ENCODE peak calls at places on chromosome 18, in ten cellular contexts. O, Z, F, K, G, M, W, A, D and N are unnamed samples.

GRCh38 chr18:32040936-32041335 is 22.3 kb downstream of the RNF125 start:
- DNase-seq in W (no peak), Z (no peak), G (no peak), A (no peak), O (no peak), K (peak; percentile 6), M (no peak), F (peak; percentile 32), D (no peak), N (no peak)

GRCh38 chr18:56028514-56028913 is 440.5 kb upstream of the TCF4 start:
- DNase-seq in M (no peak), O (no peak), Z (no peak), D (no peak), A (no peak), K (peak; percentile 8), W (no peak), F (no peak), G (no peak), N (no peak)

GRCh38 chr18:67217551-67218166 is 298.9 kb downstream of the DSEL start:
- DNase-seq in A (peak; percentile 62), G (no peak), M (peak; percentile 71), D (peak; percentile 39), Z (peak; percentile 8), K (peak; percentile 70), O (peak; percentile 42), F (peak; percentile 29), W (peak; percentile 15), N (no peak)

GRCh38 chr18:77131100-77131651 is 1.4 kb downstream of the MBP start:
- DNase-seq in A (no peak), W (no peak), F (peak; percentile 46), M (peak; percentile 64), D (no peak), O (no peak), Z (no peak), G (peak; percentile 91), K (no peak), N (no peak)

GRCh38 chr18:79503891-79504475 is 108.3 kb downstream of the NFATC1 start:
- DNase-seq in D (no peak), W (no peak), A (no peak), F (peak; percentile 3), O (no peak), Z (peak; percentile 29), G (peak; percentile 36), K (no peak), M (no peak), N (no peak)

GRCh38 chr18:79583426-79583825 is 96.2 kb upstream of the CTDP1 start:
- DNase-seq in F (peak; percentile 4), K (no peak), Z (no peak), A (no peak), D (no peak), G (peak; percentile 37), M (no peak), W (no peak), O (no peak), N (peak; percentile 19)

GRCh38 chr18:42412281-42412680 is 457.2 kb downstream of the PIK3C3 start:
- DNase-seq in G (no peak), K (no peak), Z (no peak), F (no peak), W (no peak), D (no peak), O (no peak), A (no peak), M (no peak), N (no peak)

GRCh38 chr18:79577451-79578395 is 101.9 kb upstream of the CTDP1 start:
- DNase-seq in G (peak; percentile 78), O (no peak), K (no peak), M (peak; percentile 66), W (no peak), F (peak; percentile 20), Z (no peak), A (peak; percentile 41), D (no peak), N (peak; percentile 42)

GRCh38 chr18:9634856-9635255 is 20.5 kb upstream of the PPP4R1 start:
- DNase-seq in M (no peak), D (no peak), Z (no peak), O (no peak), K (no peak), F (no peak), A (no peak), G (no peak), W (no peak), N (no peak)

GRCh38 chr18:9638886-9639285 is 24.5 kb upstream of the PPP4R1 start:
- DNase-seq in O (no peak), K (no peak), G (no peak), F (no peak), M (no peak), A (no peak), D (no peak), Z (no peak), W (no peak), N (no peak)

GRCh38 chr18:9642799-9643445 is 28.6 kb upstream of the PPP4R1 start:
- DNase-seq in M (no peak), G (no peak), O (no peak), D (no peak), F (no peak), A (no peak), W (no peak), Z (no peak), K (no peak), N (no peak)

GRCh38 chr18:9631814-9632496 is 17.6 kb upstream of the PPP4R1 start:
- DNase-seq in D (no peak), Z (no peak), O (no peak), A (no peak), G (no peak), K (peak; percentile 36), F (no peak), M (no peak), W (peak; percentile 73), N (no peak)

DNA sequence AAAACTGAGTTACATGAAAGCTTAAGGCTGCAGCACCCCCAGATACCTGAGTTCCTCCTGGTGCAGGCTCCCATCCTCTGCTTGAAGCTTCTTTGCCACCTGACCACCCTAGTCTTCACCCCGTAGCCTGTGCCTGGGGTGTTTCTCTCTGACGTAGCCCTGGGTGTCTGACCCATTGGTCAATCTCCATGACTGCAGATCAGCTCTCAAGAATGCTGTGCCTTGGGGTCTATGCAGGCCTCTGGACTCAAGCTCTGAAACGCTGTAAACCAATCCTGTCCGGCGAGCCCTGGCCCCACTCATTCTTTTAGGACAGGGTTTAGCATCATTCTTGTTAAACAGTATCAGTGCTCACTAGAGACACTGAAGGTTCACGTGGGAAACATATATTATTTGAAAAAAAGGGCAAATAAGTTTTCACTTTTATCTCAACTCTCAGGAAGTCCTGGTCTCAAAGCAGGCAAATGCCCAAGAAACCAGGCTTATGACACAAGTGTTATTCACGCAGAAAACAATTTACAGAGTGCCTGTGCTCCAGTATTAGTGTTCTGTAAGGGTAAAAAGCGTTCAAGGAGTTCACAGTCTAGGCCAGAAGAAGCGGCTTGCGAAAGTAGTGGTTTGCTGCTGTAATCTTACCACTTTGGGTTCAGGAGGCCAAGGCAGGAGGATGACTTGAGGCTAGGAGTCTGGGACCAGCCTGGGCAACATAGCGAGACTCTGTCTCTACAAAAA is 22.8 kb upstream of the PPP4R1 start:
- DNase-seq in M (no peak), D (no peak), A (no peak), K (no peak), F (no peak), G (no peak), O (no peak), Z (no peak), W (no peak), N (no peak)
- TF ChIP-seq POLR2AphosphoS5 in M (no peak), D (no peak), A (no peak), K (no peak), F (no peak), G (no peak), O (no peak), Z (no peak), W (no peak), N (no peak)

GRCh38 chr18:70194227-70194890 is 11.1 kb downstream of the RTTN start:
- DNase-seq in F (no peak), Z (no peak), G (no peak), O (no peak), W (no peak), A (no peak), D (no peak), K (no peak), M (no peak), N (no peak)

GRCh38 chr18:70197844-70198243 is 7.6 kb downstream of the RTTN start:
- DNase-seq in G (no peak), D (no peak), O (no peak), W (no peak), K (no peak), A (no peak), F (no peak), Z (no peak), M (no peak), N (no peak)

GRCh38 chr18:70195852-70196434 is 9.5 kb downstream of the RTTN start:
- DNase-seq in D (peak; percentile 35), O (no peak), A (no peak), K (peak; percentile 57), Z (no peak), M (no peak), F (peak; percentile 9), W (no peak), G (no peak), N (no peak)

GRCh38 chr18:70197042-70197441 is 8.4 kb downstream of the RTTN start:
- DNase-seq in F (no peak), K (no peak), G (no peak), W (no peak), Z (no peak), A (no peak), M (no peak), D (no peak), O (no peak), N (no peak)

DNA sequence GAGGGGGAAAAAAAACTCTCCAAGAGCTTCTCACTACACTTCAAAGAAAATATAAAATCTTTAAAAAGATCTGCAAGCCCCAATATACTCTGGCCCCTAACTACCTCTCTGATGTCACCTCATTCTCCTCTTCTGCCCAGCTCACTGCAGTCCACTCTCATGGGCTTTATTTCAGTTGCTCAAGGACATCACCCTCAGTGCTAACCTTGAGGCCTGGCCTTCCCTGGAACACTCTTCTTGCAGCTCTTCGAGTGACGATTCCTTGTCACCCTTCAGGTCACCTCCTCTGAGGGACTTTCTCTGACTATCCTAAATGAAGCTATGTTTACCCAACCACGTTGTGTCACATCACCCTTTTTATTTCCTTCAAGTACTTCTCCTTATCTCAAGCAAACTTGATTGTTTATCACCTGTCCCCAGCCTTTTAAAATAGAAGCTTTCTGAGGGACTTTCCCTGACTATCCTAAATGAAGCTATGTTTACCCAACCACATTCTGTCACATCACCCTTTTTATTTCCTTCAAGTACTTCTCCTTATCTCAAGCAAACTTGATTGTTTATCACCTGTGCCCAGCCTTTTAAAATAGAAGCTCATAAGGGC is 10.4 kb downstream of the RTTN start:
- DNase-seq in K (no peak), M (no peak), Z (no peak), G (no peak), F (no peak), O (no peak), A (no peak), W (no peak), D (no peak), N (no peak)
- TF ChIP-seq POLR2A in K (no peak), M (no peak), Z (no peak), G (no peak), F (no peak), O (no peak), A (no peak), W (no peak), D (no peak), N (no peak)

GRCh38 chr18:72161686-72162085 is 382.5 kb downstream of the CBLN2 start:
- DNase-seq in W (no peak), K (no peak), Z (no peak), F (no peak), M (no peak), D (no peak), A (no peak), O (no peak), G (no peak), N (no peak)
- H3K4me1 ChIP-seq in W (no peaks in the 10 kb centered on the region), K (no peaks in the 10 kb centered on the region), Z (no peaks in the 10 kb centered on the region), F (no peaks in the 10 kb centered on the region), M (no peaks in the 10 kb centered on the region), D (peaks cover 7% of the 10 kb centered on the region), A (no peaks in the 10 kb centered on the region), O (no peaks in the 10 kb centered on the region), G (no peaks in the 10 kb centered on the region), N (no peaks in the 10 kb centered on the region)

GRCh38 chr18:49814147-49814499 is 790 bp upstream of the ACAA2 start:
- DNase-seq in D (peak; percentile 23), A (no peak), K (peak; percentile 76), G (no peak), O (no peak), F (peak; percentile 63), Z (peak; percentile 26), W (no peak), M (peak; percentile 88), N (peak; percentile 53)
- TF ChIP-seq POLR2AphosphoS5 in D (no peak), A (peak; percentile 51), K (no peak), G (no peak), O (peak; percentile 62), F (no peak), Z (no peak), W (no peak), M (no peak), N (peak; percentile 74)